ENCODE peak calls at places on chromosomes 12 and 14, in five cellular contexts. H, R, F, E and T are unnamed samples.

GRCh38 chr14:61296707-61297502 is 15.8 kb upstream of the TMEM30B start:
- DNase-seq in R (peak), F (no peak), E (no peak), H (peak), T (peak)

GRCh38 chr12:92065018-92065499 is 80.6 kb downstream of the BTG1 start:
- DNase-seq in F (no peak), E (no peak), R (peak), H (peak), T (no peak)

GRCh38 chr12:77049767-77050353 is 15.5 kb downstream of the E2F7 start:
- DNase-seq in R (peak), E (no peak), H (peak), F (no peak), T (peak)

GRCh38 chr14:22179190-22179589 is 409.8 kb downstream of the DAD1 start:
- DNase-seq in F (no peak), R (peak), H (no peak), E (no peak), T (no peak)

GRCh38 chr14:60303745-60304144 is 54.7 kb downstream of the PPM1A start:
- DNase-seq in R (no peak), F (peak), H (no peak), E (no peak), T (no peak)

GRCh38 chr12:85029456-85029855 is 6.6 kb downstream of the TSPAN19 start:
- DNase-seq in R (peak), H (peak), E (no peak), F (no peak), T (peak)

GRCh38 chr12:69401940-69402339 is 42.4 kb downstream of the YEATS4 start:
- DNase-seq in E (no peak), H (no peak), R (no peak), F (no peak), T (no peak)

GRCh38 chr12:113840401-113841042 is 125.6 kb downstream of the RBM19 start:
- DNase-seq in R (no peak), E (no peak), F (no peak), H (no peak), T (no peak)

GRCh38 chr12:115914122-115914521 is 363.4 kb downstream of the MED13L start:
- DNase-seq in R (no peak), E (peak), H (no peak), F (no peak), T (no peak)

GRCh38 chr12:88945041-88945732 is 364.9 kb upstream of the KITLG start:
- DNase-seq in E (no peak), F (no peak), R (peak), H (no peak), T (peak)

GRCh38 chr14:68623307-68623706 is 169.6 kb downstream of the ZFP36L1 start:
- DNase-seq in F (no peak), R (no peak), H (no peak), E (peak), T (no peak)

GRCh38 chr14:33848706-33849454 is 102.0 kb downstream of the EGLN3 start:
- DNase-seq in R (peak), H (peak), F (peak), E (peak), T (peak)

GRCh38 chr14:100285021-100285912 is 21.0 kb downstream of the SLC25A29 start:
- DNase-seq in E (peak), R (peak), F (peak), H (peak), T (peak)

GRCh38 chr14:74299061-74299545 is 3.6 kb downstream of the ABCD4 start:
- DNase-seq in F (peak), R (peak), H (no peak), E (peak), T (peak)

GRCh38 chr14:96204151-96205058 is at the start of gene BDKRB2:
- DNase-seq in F (peak), E (peak), R (peak), H (peak), T (peak)

GRCh38 chr12:120317258-120318105 is 10.1 kb downstream of the PLA2G1B start:
- DNase-seq in H (peak), E (peak), F (peak), R (peak), T (peak)

GRCh38 chr12:14442221-14442881 is 76.9 kb downstream of the ATF7IP start:
- DNase-seq in H (peak), R (no peak), F (no peak), E (no peak), T (peak)

GRCh38 chr12:46268349-46268616 is 560 bp downstream of the SLC38A1 start:
- DNase-seq in F (no peak), H (peak), E (no peak), R (peak), T (peak)

GRCh38 chr12:100375023-100375737 is 18.3 kb downstream of the SLC17A8 start:
- DNase-seq in R (peak), H (peak), E (peak), F (peak), T (peak)

GRCh38 chr14:55891692-55892091 is 226.5 kb upstream of the PELI2 start:
- DNase-seq in F (no peak), R (no peak), E (no peak), H (no peak), T (no peak)

GRCh38 chr14:88505621-88506020 is 49.2 kb downstream of the PTPN21 start:
- DNase-seq in R (no peak), F (no peak), E (no peak), H (no peak), T (no peak)

DNA sequence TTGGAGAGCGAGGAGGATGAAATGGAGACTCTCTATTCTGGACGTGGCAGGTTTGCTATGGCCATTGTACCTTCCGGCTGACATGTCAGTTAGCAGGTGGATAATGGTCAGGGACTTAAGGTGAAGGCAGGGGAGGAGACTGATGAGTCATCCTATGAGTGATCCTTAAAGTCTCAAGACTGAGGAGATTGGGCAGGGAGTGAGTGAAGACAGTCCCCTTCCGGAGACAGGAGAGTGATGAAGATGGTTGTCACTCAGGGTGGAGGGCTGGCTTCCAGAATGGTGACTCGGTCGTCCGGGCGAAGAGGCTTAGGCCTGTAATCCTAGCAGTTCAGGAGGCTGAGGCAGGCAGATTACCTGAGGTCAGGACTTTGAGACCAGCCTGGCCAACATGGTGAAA is 49.8 kb upstream of the CCDC63 start:
- DNase-seq in R (no peak), H (no peak), E (no peak), F (no peak), T (no peak)
- H3K4me3 ChIP-seq in R (no peak), H (no peak), E (no peak), F (no peak), T (no peak)

GRCh38 chr12:108731866-108732461 is 646 bp upstream of the CORO1C start:
- DNase-seq in R (peak), F (peak), H (peak), E (peak), T (peak)
- TF ChIP-seq CTCF in R (no peak), F (no peak), H (no peak), E (no peak), T (no peak)

GRCh38 chr12:94831081-94831747 is 172.3 kb downstream of the NDUFA12 start:
- DNase-seq in H (no peak), R (no peak), F (no peak), E (no peak), T (no peak)
- H3K4me3 ChIP-seq in H (no peak), R (no peak), F (no peak), E (no peak), T (no peak)

GRCh38 chr12:3002636-3003035 is 43.4 kb downstream of the TEAD4 start:
- DNase-seq in R (no peak), F (no peak), H (no peak), E (peak), T (no peak)

GRCh38 chr12:2999265-2999841 is 40.2 kb downstream of the TEAD4 start:
- DNase-seq in E (peak), R (no peak), H (no peak), F (peak), T (no peak)

GRCh38 chr12:2998789-2999264 is 39.6 kb downstream of the TEAD4 start:
- DNase-seq in E (peak), F (peak), R (peak), H (peak), T (peak)

GRCh38 chr12:2997989-2998670 is 38.9 kb downstream of the TEAD4 start:
- DNase-seq in H (no peak), F (no peak), E (no peak), R (no peak), T (no peak)

DNA sequence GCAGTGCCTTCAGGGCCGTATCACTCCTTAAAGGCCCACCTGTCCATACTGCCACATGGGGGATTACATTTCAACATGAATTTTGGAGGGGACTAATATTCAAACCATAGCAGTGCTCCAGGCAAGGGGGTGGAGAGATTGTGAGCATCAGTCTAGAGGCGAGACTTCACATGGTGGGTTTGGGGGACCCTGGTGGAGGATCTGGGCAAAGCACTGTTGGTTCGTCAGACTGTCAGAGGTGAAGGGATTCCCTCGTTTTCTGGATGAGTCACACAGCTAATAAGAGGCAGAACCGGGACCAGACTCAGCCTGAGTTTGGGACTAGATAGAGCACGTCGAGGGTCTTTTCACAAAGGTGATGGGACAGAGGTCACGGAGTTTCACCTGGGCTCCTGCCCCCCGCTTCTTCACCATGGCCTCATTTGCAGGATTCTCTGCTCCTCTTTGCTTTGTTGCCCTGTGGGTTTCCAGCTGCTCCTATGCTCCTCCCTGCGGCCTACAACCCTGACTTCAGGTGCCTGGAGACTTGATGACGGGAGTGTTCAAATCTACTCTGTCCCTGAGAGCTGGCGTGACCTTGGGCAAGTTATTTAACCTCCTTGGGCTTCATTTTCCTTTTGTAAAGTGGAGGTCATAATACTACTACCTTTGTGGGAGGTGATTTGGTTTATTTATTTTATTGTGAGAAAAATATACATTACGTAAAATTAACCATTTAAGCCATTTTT is 41.5 kb downstream of the TEAD4 start:
- DNase-seq in E (peak), R (no peak), F (no peak), H (no peak), T (no peak)
- TF ChIP-seq CTCF in E (peak), R (no peak), F (no peak), H (peak), T (no peak)